ENCODE peak calls at places on chromosomes 5 and 9, in eight cellular contexts. R is germinal center; X is stimulated activated CD8-positive, alpha-beta memory T cell treated with anti-CD3 and anti-CD28 coated beads, Interleukin-7, amount 100 ng/mL, for 4 hours; Z is NCI-H1105 treated with DMSO at 0.1 percent for 48 hours; H is NCI-H774; C is neural crest cell; Y is effector CD4-positive, alpha-beta T cell; G is GM13976. P is an unnamed sample.

GRCh38 chr5:777756-778161 is 6.8 kb downstream of the ZDHHC11B start:
- DNase-seq in G (peak), R (no peak), Z (no peak), Y (no peak), X (no peak), C (no peak), H (no peak), P (no peak)

GRCh38 chr9:117696141-117696540 is 8.1 kb upstream of the TLR4 start:
- DNase-seq in C (no peak), Z (no peak), H (no peak), G (no peak), Y (no peak), X (no peak), R (no peak), P (no peak)

GRCh38 chr5:176533390-176533789 is 3.8 kb downstream of the RNF44 start:
- DNase-seq in X (no peak), C (no peak), Y (no peak), R (no peak), Z (no peak), G (no peak), H (no peak), P (no peak)

GRCh38 chr5:142823176-142823575 is 53.0 kb downstream of the ARHGAP26 start:
- DNase-seq in X (no peak), Z (no peak), H (no peak), C (no peak), G (no peak), Y (no peak), R (no peak), P (no peak)

GRCh38 chr5:138974227-138975063 is 99.3 kb upstream of the LRRTM2 start:
- DNase-seq in C (no peak), X (no peak), H (peak), Z (no peak), G (no peak), R (no peak), Y (no peak), P (no peak)

GRCh38 chr5:124315746-124316415 is 430.6 kb downstream of the ZNF608 start:
- DNase-seq in X (no peak), H (no peak), R (no peak), Z (no peak), G (no peak), Y (no peak), C (no peak), P (no peak)

GRCh38 chr5:1430121-1430795 is 15.0 kb downstream of the SLC6A3 start:
- DNase-seq in G (no peak), X (no peak), C (no peak), Y (no peak), H (no peak), Z (no peak), R (no peak), P (no peak)

GRCh38 chr9:132502480-132502879 is 79.9 kb upstream of the BARHL1 start:
- DNase-seq in G (no peak), Z (no peak), X (no peak), Y (no peak), R (no peak), H (no peak), C (no peak), P (no peak)

GRCh38 chr5:35954175-35954574 is 15.8 kb upstream of the CAPSL start:
- DNase-seq in C (no peak), R (no peak), Y (no peak), Z (no peak), X (peak), G (no peak), H (no peak), P (peak)

GRCh38 chr9:14812806-14813205 is 90.3 kb upstream of the CER1 start:
- DNase-seq in Y (no peak), R (no peak), H (no peak), C (no peak), G (no peak), X (no peak), Z (no peak), P (no peak)

GRCh38 chr5:68452286-68452685 is 236.7 kb downstream of the PIK3R1 start:
- DNase-seq in H (no peak), X (no peak), Y (no peak), Z (no peak), R (no peak), G (no peak), C (no peak), P (no peak)

GRCh38 chr9:91882628-91883027 is 67.4 kb downstream of the ROR2 start:
- DNase-seq in X (no peak), G (no peak), Z (no peak), H (no peak), Y (no peak), C (no peak), R (no peak), P (no peak)

GRCh38 chr5:169181785-169182184 is 119.2 kb downstream of the SLIT3 start:
- DNase-seq in C (no peak), G (no peak), Y (no peak), Z (no peak), R (no peak), H (no peak), X (no peak), P (no peak)

GRCh38 chr9:91001146-91001611 is 199.6 kb downstream of the SYK start:
- DNase-seq in Y (no peak), C (no peak), R (no peak), G (no peak), X (no peak), H (peak), Z (peak), P (no peak)

GRCh38 chr9:27791311-27791710 is 218.0 kb upstream of the C9orf72 start:
- DNase-seq in R (no peak), X (no peak), Z (no peak), C (no peak), H (no peak), G (no peak), Y (no peak), P (no peak)

GRCh38 chr9:128190516-128191405 is 611 bp downstream of the CIZ1 start:
- DNase-seq in Z (no peak), G (no peak), X (no peak), Y (no peak), R (no peak), H (no peak), C (no peak), P (peak)

GRCh38 chr5:43416988-43417394 is 4.8 kb upstream of the CCL28 start:
- DNase-seq in R (no peak), G (no peak), C (no peak), H (no peak), X (no peak), Y (no peak), Z (no peak), P (no peak)

GRCh38 chr5:32777733-32778132 is 66.6 kb downstream of the NPR3 start:
- DNase-seq in G (no peak), Y (no peak), Z (no peak), R (no peak), C (no peak), H (no peak), X (no peak), P (no peak)

GRCh38 chr5:96090205-96090604 is 128.6 kb upstream of the ELL2 start:
- DNase-seq in G (no peak), X (no peak), Z (no peak), H (no peak), Y (no peak), C (no peak), R (no peak), P (no peak)

GRCh38 chr5:154437281-154437965 is 8.4 kb upstream of the SAP30L start:
- DNase-seq in Z (no peak), X (no peak), C (no peak), H (no peak), R (no peak), G (no peak), Y (no peak), P (no peak)

GRCh38 chr5:132655821-132656773 is 1.9 kb upstream of the IL13 start:
- DNase-seq in G (peak), H (no peak), X (peak), R (no peak), Z (no peak), C (no peak), Y (no peak), P (peak)

GRCh38 chr9:107283621-107284616 is 840 bp downstream of the RAD23B start:
- DNase-seq in Y (peak), H (peak), X (peak), Z (peak), R (peak), G (peak), C (peak), P (peak)

GRCh38 chr5:173051746-173052145 is 4.4 kb upstream of the CREBRF start:
- DNase-seq in Z (no peak), H (no peak), G (no peak), X (no peak), C (no peak), R (no peak), Y (no peak), P (no peak)

GRCh38 chr9:135365013-135365768 is 114.4 kb upstream of the PPP1R26 start:
- DNase-seq in R (no peak), Z (peak), H (no peak), G (no peak), Y (no peak), C (no peak), X (no peak), P (no peak)

GRCh38 chr5:171588790-171589189 is 169.3 kb downstream of the FGF18 start:
- DNase-seq in H (no peak), C (no peak), R (no peak), G (no peak), X (no peak), Y (no peak), Z (no peak), P (no peak)

GRCh38 chr9:10265102-10265708 is 347.6 kb downstream of the PTPRD start:
- DNase-seq in H (no peak), G (no peak), Z (no peak), C (no peak), R (no peak), Y (no peak), X (no peak), P (no peak)

GRCh38 chr9:14314424-14314928 is 535 bp upstream of the NFIB start:
- DNase-seq in Z (no peak), Y (no peak), H (peak), C (no peak), X (no peak), R (no peak), G (peak), P (no peak)

GRCh38 chr5:60687927-60688720 is 11.8 kb downstream of the DEPDC1B start:
- DNase-seq in Z (peak), R (peak), Y (no peak), G (peak), X (no peak), H (peak), C (no peak), P (no peak)